ENCODE peak calls at places on chromosomes 4 and X, in five cellular contexts. Z is Panc1, G is left cardiac atrium, N is NCI-H524, K is aorta. D is an unnamed sample.

GRCh38 chr4:38856046-38856445 is 571 bp downstream of the TLR6 start:
- DNase-seq in Z (no peak), G (no peak), K (no peak), N (no peak), D (no peak)

GRCh38 chr4:129218355-129218754 is 122.4 kb downstream of the C4orf33 start:
- DNase-seq in K (no peak), Z (no peak), N (peak), G (no peak), D (no peak)

GRCh38 chr4:38128478-38129451 is 168.6 kb downstream of the PTTG2 start:
- DNase-seq in K (no peak), N (no peak), G (peak), Z (no peak), D (peak)

GRCh38 chr4:184983660-184984356 is 34.5 kb upstream of the HELT start:
- DNase-seq in N (peak), Z (no peak), K (peak), G (peak), D (no peak)

GRCh38 chrX:110143454-110144210 is 140.7 kb downstream of the TMEM164 start:
- DNase-seq in K (no peak), G (no peak), Z (no peak), N (no peak), D (no peak)

GRCh38 chr4:5165419-5166369 is 114.4 kb downstream of the STK32B start:
- DNase-seq in N (no peak), K (no peak), G (no peak), Z (no peak), D (no peak)

GRCh38 chrX:154799554-154800348 is 5.5 kb downstream of the MPP1 start:
- DNase-seq in K (no peak), Z (no peak), G (peak), N (peak), D (no peak)

GRCh38 chrX:133490955-133491354 is 75.7 kb upstream of the GPC4 start:
- DNase-seq in N (no peak), K (no peak), Z (no peak), G (no peak), D (no peak)

GRCh38 chr4:74755486-74755885 is 38.8 kb downstream of the BTC start:
- DNase-seq in Z (no peak), N (peak), K (no peak), G (no peak), D (no peak)

GRCh38 chrX:23578079-23578478 is 89.2 kb upstream of the PRDX4 start:
- DNase-seq in K (no peak), Z (no peak), N (no peak), G (no peak), D (no peak)

GRCh38 chrX:152901816-152902501 is 4.1 kb downstream of the ZNF185 start:
- DNase-seq in G (no peak), N (no peak), K (no peak), Z (no peak), D (no peak)

GRCh38 chrX:2690856-2691542 is at the start of gene CD99:
- DNase-seq in Z (no peak), G (peak), N (no peak), K (peak), D (peak)

GRCh38 chr4:88017516-88018302 is 10.3 kb downstream of the PKD2 start:
- DNase-seq in N (no peak), K (no peak), Z (peak), G (no peak), D (no peak)

GRCh38 chr4:62449538-62449937 is 1249.4 kb downstream of the ADGRL3 start:
- DNase-seq in N (no peak), Z (no peak), G (no peak), K (no peak), D (no peak)

GRCh38 chrX:1751781-1752180 is 136.9 kb downstream of the ASMT start:
- DNase-seq in N (no peak), G (no peak), Z (no peak), K (no peak), D (no peak)

GRCh38 chr4:67928547-67928946 is 34.7 kb downstream of the TMPRSS11A start:
- DNase-seq in K (no peak), G (no peak), N (no peak), Z (no peak), D (no peak)

GRCh38 chrX:3757510-3758025 is 44.1 kb upstream of the PRKX start:
- DNase-seq in Z (no peak), K (no peak), G (no peak), N (no peak), D (no peak)

GRCh38 chrX:34528081-34528480 is 129.0 kb downstream of the TMEM47 start:
- DNase-seq in N (no peak), Z (no peak), G (no peak), K (no peak), D (no peak)

GRCh38 chr4:119638359-119638758 is 9.8 kb upstream of the PDE5A start:
- DNase-seq in G (no peak), Z (no peak), K (no peak), N (no peak), D (no peak)

GRCh38 chr4:41215155-41215554 is 813 bp upstream of the APBB2 start:
- DNase-seq in K (no peak), N (no peak), G (no peak), Z (no peak), D (no peak)

GRCh38 chrX:149570668-149571067 is 16.6 kb downstream of the MAGEA9B start:
- DNase-seq in N (no peak), K (no peak), Z (no peak), G (no peak), D (no peak)

GRCh38 chr4:11765849-11766453 is 337.3 kb upstream of the HS3ST1 start:
- DNase-seq in K (no peak), G (no peak), Z (peak), N (peak), D (no peak)

GRCh38 chr4:76016383-76016782 is 6.9 kb downstream of the CXCL10 start:
- DNase-seq in K (no peak), Z (no peak), G (no peak), N (no peak), D (no peak)

GRCh38 chr4:152937535-152938236 is 1.6 kb downstream of the FHDC1 start:
- DNase-seq in Z (no peak), G (peak), N (no peak), K (peak), D (peak)

GRCh38 chrX:111337067-111337466 is 66.8 kb upstream of the CAPN6 start:
- DNase-seq in N (no peak), K (no peak), G (no peak), Z (no peak), D (no peak)

GRCh38 chrX:115333446-115333845 is 43.9 kb downstream of the LUZP4 start:
- DNase-seq in Z (no peak), G (no peak), K (no peak), N (no peak), D (no peak)

GRCh38 chr4:120682981-120683380 is 239.5 kb downstream of the PRDM5 start:
- DNase-seq in N (no peak), K (no peak), G (no peak), Z (no peak), D (no peak)

GRCh38 chrX:51024106-51024696 is 113.7 kb downstream of the BMP15 start:
- DNase-seq in Z (no peak), N (no peak), K (no peak), G (no peak), D (no peak)